ENCODE peak calls at places on chromosome X, in six cellular contexts. H, I, R, B, D and Z are unnamed samples.

GRCh38 chrX:57282568-57282967 is 3.9 kb upstream of the FAAH2 start:
- DNase-seq in H (no peak), B (no peak), R (peak), D (no peak), I (no peak), Z (peak)

GRCh38 chrX:119008122-119008744 is 33.8 kb downstream of the LONRF3 start:
- DNase-seq in R (peak), I (peak), D (peak), B (peak), H (no peak), Z (peak)

GRCh38 chrX:91434351-91435168 is at the start of gene PABPC5:
- DNase-seq in H (no peak), I (peak), B (peak), D (peak), R (no peak), Z (no peak)

GRCh38 chrX:68299923-68300322 is 133.4 kb downstream of the OPHN1 start:
- DNase-seq in B (no peak), R (no peak), H (no peak), I (no peak), D (no peak), Z (no peak)

GRCh38 chrX:13492286-13492685 is 77.1 kb upstream of the EGFL6 start:
- DNase-seq in B (no peak), H (no peak), I (no peak), R (no peak), D (no peak), Z (no peak)

GRCh38 chrX:101676571-101676970 is 16.9 kb upstream of the ARMCX2 start:
- DNase-seq in B (no peak), R (no peak), D (no peak), I (no peak), H (no peak), Z (no peak)

GRCh38 chrX:155745792-155746191 is 133.0 kb upstream of the TMLHE start:
- DNase-seq in B (peak), R (no peak), I (no peak), H (peak), D (no peak), Z (peak)

GRCh38 chrX:69165116-69165651 is at the start of gene PJA1:
- DNase-seq in B (peak), R (peak), I (peak), H (no peak), D (peak), Z (peak)

GRCh38 chrX:13652256-13653021 is 502 bp upstream of the TCEANC start:
- DNase-seq in R (peak), D (no peak), H (peak), B (peak), I (no peak), Z (peak)

GRCh38 chrX:137432609-137433008 is 133.3 kb upstream of the ZIC3 start:
- DNase-seq in D (peak), H (no peak), B (no peak), I (peak), R (peak), Z (no peak)

GRCh38 chrX:54208531-54208930 is 25.5 kb upstream of the FAM120C start:
- DNase-seq in I (no peak), B (no peak), R (no peak), D (no peak), H (no peak), Z (no peak)

GRCh38 chrX:115978068-115978467 is 192.5 kb upstream of the AGTR2 start:
- DNase-seq in I (no peak), H (no peak), R (no peak), B (no peak), D (no peak), Z (no peak)

GRCh38 chrX:3713225-3713936 is at the start of gene PRKX:
- DNase-seq in B (peak), D (peak), I (peak), R (peak), H (no peak), Z (peak)

GRCh38 chrX:84168095-84168494 is 19.9 kb downstream of the RPS6KA6 start:
- DNase-seq in B (peak), D (no peak), H (no peak), I (no peak), R (no peak), Z (no peak)

GRCh38 chrX:17456526-17456925 is 81.5 kb downstream of the NHS start:
- DNase-seq in I (no peak), D (no peak), R (no peak), B (no peak), H (no peak), Z (no peak)

GRCh38 chrX:153634832-153635231 is 12.2 kb upstream of the DUSP9 start:
- DNase-seq in R (no peak), H (no peak), B (no peak), D (no peak), I (no peak), Z (no peak)

GRCh38 chrX:125202486-125203378 is 116.9 kb upstream of the TEX13C start:
- DNase-seq in B (no peak), D (peak), H (no peak), I (peak), R (no peak), Z (no peak)

GRCh38 chrX:18582910-18583493 is 88.9 kb downstream of the RS1 start:
- DNase-seq in H (no peak), R (no peak), I (no peak), D (no peak), B (peak), Z (no peak)

GRCh38 chrX:49838374-49838773 is 9.3 kb downstream of the PAGE4 start:
- DNase-seq in B (peak), I (no peak), H (peak), R (peak), D (peak), Z (peak)

GRCh38 chrX:110477593-110478228 is 119.1 kb downstream of the RTL9 start:
- DNase-seq in R (peak), D (no peak), I (no peak), B (no peak), H (no peak), Z (no peak)

GRCh38 chrX:46620505-46620904 is 46.9 kb downstream of the CHST7 start:
- DNase-seq in H (no peak), B (no peak), D (no peak), I (no peak), R (peak), Z (no peak)

GRCh38 chrX:63250253-63250868 is 100.8 kb downstream of the SPIN4 start:
- DNase-seq in D (peak), H (peak), B (peak), R (peak), I (no peak), Z (peak)

GRCh38 chrX:112814496-112814895 is 26.1 kb downstream of the AMOT start:
- DNase-seq in H (no peak), D (no peak), B (no peak), I (no peak), R (no peak), Z (no peak)

GRCh38 chrX:96407043-96407442 is 277.6 kb upstream of the DIAPH2 start:
- DNase-seq in I (no peak), B (peak), D (no peak), R (no peak), H (no peak), Z (peak)

GRCh38 chrX:17046478-17047097 is 100.1 kb downstream of the REPS2 start:
- DNase-seq in B (peak), R (peak), I (peak), D (peak), H (peak), Z (peak)

GRCh38 chrX:49876750-49877149 is 2.5 kb upstream of the USP27X start:
- DNase-seq in I (no peak), R (peak), D (no peak), B (peak), H (peak), Z (peak)

GRCh38 chrX:20595928-20596550 is 329.3 kb upstream of the RPS6KA3 start:
- DNase-seq in B (no peak), I (no peak), D (peak), H (no peak), R (no peak), Z (no peak)
- TF ChIP-seq MAX in B (no peak), I (no peak), D (no peak), H (no peak), R (no peak), Z (no peak)

GRCh38 chrX:104707042-104707441 is 141.0 kb downstream of the IL1RAPL2 start:
- DNase-seq in B (no peak), R (no peak), H (no peak), D (no peak), I (no peak), Z (no peak)
- TF ChIP-seq MAX in B (no peak), R (no peak), H (no peak), D (no peak), I (no peak), Z (no peak)

GRCh38 chrX:43682726-43683125 is 26.6 kb downstream of the MAOA start:
- DNase-seq in I (no peak), B (no peak), H (no peak), R (no peak), D (no peak), Z (no peak)

GRCh38 chrX:43679058-43679457 is 23.0 kb downstream of the MAOA start:
- DNase-seq in R (no peak), H (no peak), D (no peak), I (no peak), B (no peak), Z (no peak)

GRCh38 chrX:43679778-43680177 is 23.7 kb downstream of the MAOA start:
- DNase-seq in B (peak), I (no peak), H (no peak), R (no peak), D (no peak), Z (no peak)

GRCh38 chrX:43677993-43678392 is 21.9 kb downstream of the MAOA start:
- DNase-seq in B (no peak), D (no peak), R (no peak), I (no peak), H (no peak), Z (no peak)

DNA sequence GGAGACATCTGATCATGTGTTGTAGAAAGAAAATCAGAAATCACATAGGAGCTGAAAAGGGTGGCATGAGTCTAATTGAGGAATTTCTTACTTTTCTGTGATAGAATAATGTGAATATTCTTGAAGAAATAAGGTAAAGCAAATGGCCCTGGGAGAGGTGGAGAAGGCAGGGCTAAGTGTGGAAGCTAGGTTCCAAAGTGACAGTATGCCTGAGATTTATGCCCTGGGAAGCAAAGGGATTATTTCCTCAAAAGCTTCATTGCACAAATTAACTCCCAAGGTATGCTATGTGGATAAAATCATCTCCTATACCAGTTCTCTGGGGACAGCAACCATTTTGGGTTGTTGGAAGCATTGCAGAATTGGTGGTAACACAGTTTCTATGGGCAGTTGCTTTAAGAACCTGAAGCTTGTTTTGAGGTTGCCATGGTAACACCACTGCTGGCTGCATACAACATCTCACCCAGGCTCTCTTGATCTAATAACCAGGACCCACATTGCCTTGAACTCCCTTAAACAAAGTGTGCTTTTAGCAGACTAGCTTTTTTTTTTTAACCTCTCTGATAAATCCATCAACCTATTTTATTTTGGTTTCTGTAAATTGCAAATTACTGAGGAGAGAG is 21.0 kb downstream of the MAOA start:
- DNase-seq in R (no peak), B (no peak), I (no peak), D (no peak), H (no peak), Z (peak)
- TF ChIP-seq MAX in R (no peak), B (no peak), I (no peak), D (no peak), H (no peak), Z (no peak)

DNA sequence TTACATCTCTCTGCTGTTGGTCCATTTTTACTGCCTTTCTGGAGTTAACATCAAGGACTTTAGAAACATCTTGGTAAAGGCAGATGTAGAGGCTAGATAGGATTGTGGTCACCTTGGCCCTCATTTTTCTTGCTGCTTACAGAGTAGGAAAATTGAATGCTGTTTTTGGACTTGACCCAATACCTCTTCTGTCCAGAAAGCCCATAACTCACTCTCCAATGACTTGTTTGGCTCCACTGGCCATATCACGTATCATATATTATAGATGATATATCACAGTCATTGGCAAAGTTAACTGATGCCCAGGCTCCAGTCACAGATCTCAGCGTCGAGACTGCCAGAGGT is 88.1 kb upstream of the PLAC1 start:
- DNase-seq in B (peak), H (no peak), I (no peak), D (no peak), R (no peak), Z (no peak)
- TF ChIP-seq MAX in B (no peak), H (no peak), I (no peak), D (no peak), R (no peak), Z (no peak)

GRCh38 chrX:129843459-129844306 is at the start of gene ZDHHC9:
- DNase-seq in H (peak), D (peak), R (peak), B (peak), I (peak), Z (peak)

GRCh38 chrX:129840334-129840733 is 3.4 kb downstream of the ZDHHC9 start:
- DNase-seq in I (no peak), D (no peak), B (peak), R (no peak), H (no peak), Z (no peak)

GRCh38 chrX:129843209-129843458 is 552 bp downstream of the ZDHHC9 start:
- DNase-seq in R (no peak), D (no peak), H (no peak), B (peak), I (peak), Z (no peak)

GRCh38 chrX:129845616-129846190 is 2.0 kb upstream of the ZDHHC9 start:
- DNase-seq in D (no peak), R (no peak), H (peak), B (no peak), I (no peak), Z (no peak)

GRCh38 chrX:129842510-129843208 is 1.0 kb downstream of the ZDHHC9 start:
- DNase-seq in I (no peak), D (peak), H (no peak), B (peak), R (no peak), Z (no peak)
- TF ChIP-seq MAX in I (peak), D (no peak), H (no peak), B (no peak), R (peak), Z (no peak)

GRCh38 chrX:140057001-140057411 is 91.7 kb upstream of the CXorf66 start:
- DNase-seq in H (peak), B (peak), D (peak), R (peak), I (peak), Z (peak)
- TF ChIP-seq MAX in H (no peak), B (no peak), D (no peak), R (no peak), I (no peak), Z (no peak)

DNA sequence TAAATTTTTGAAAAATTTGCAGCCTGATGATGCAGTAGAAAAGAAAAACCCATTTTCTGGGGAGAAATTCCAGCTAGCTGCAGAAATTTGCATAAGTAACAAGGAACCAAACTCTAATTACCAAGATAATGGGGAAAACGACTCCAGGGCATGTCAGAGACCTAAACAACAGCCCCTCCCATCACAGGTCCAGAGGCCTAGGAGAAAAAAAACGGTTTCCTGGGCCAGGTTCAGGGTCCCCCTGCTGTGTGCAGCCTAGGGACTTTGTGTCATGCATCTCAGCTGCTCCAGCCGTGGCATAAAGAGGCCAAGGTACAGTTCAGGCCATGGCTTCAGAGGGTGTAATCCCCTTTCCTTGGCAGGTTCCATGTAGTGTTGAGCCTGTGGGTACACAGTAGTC is 733.7 kb upstream of the CT83 start:
- DNase-seq in R (no peak), B (no peak), H (no peak), D (peak), I (peak), Z (no peak)
- TF ChIP-seq MAX in R (no peak), B (no peak), H (no peak), D (no peak), I (no peak), Z (no peak)

GRCh38 chrX:121310820-121311219 is 263.4 kb downstream of the GLUD2 start:
- DNase-seq in H (no peak), R (no peak), B (no peak), I (no peak), D (no peak), Z (no peak)

GRCh38 chrX:121307441-121307840 is 260.0 kb downstream of the GLUD2 start:
- DNase-seq in H (no peak), D (no peak), B (no peak), I (no peak), R (no peak), Z (no peak)

GRCh38 chrX:121308276-121308805 is 260.9 kb downstream of the GLUD2 start:
- DNase-seq in I (no peak), H (peak), D (peak), R (peak), B (no peak), Z (peak)
- TF ChIP-seq MAX in I (no peak), H (no peak), D (no peak), R (no peak), B (no peak), Z (no peak)

GRCh38 chrX:38811515-38812239 is 10.4 kb downstream of the MID1IP1 start:
- DNase-seq in R (no peak), I (no peak), B (no peak), D (no peak), H (no peak), Z (no peak)
- TF ChIP-seq MAX in R (no peak), I (no peak), B (no peak), D (no peak), H (no peak), Z (no peak)

DNA sequence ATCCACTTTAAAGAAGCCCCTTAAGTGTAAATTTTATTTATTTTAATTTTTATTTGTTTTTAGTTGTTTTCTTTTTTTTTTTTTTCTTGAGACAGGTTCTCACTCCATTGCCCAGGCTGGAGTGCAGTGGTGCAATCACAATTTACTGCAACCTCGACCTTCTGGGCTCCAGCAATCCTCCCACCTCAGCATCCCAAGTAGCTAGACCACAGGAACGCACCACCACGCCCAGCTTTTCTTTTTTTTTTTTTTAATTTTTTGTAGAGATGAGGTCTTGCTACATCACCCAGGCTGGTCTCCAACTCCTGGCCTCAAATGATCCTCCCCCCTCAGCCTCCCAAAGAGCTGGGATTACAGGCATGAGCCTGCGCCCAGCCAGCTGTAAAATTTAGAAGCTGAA is 6.0 kb downstream of the SAT1 start:
- DNase-seq in R (peak), B (no peak), D (no peak), I (no peak), H (no peak), Z (no peak)
- TF ChIP-seq MAX in R (no peak), B (no peak), D (no peak), I (no peak), H (no peak), Z (no peak)